ENCODE peak calls at places on chromosome 16, in seven cellular contexts. Z, L, B, P, W, V and I are unnamed samples.

GRCh38 chr16:63461248-63461841 is 1425.1 kb upstream of the CDH8 start:
- DNase-seq in Z (no peak), L (peak), B (no peak), P (no peak), W (peak), V (no peak), I (no peak)

GRCh38 chr16:16861546-16861945 is 482.6 kb downstream of the NPIPA7 start:
- DNase-seq in Z (peak), L (peak), B (peak), P (no peak), W (peak), V (peak), I (no peak)

GRCh38 chr16:3769942-3770341 is 52.6 kb upstream of the TRAP1 start:
- DNase-seq in Z (no peak), L (no peak), B (no peak), P (no peak), W (no peak), V (no peak), I (no peak)

GRCh38 chr16:71431176-71431575 is 10.7 kb downstream of the TLE7 start:
- DNase-seq in Z (no peak), L (no peak), B (no peak), P (no peak), W (no peak), V (no peak), I (no peak)

GRCh38 chr16:3793161-3793576 is 75.8 kb upstream of the TRAP1 start:
- DNase-seq in Z (no peak), L (no peak), B (no peak), P (peak), W (no peak), V (no peak), I (peak)

GRCh38 chr16:75559564-75560372 is 3.7 kb upstream of the TMEM231 start:
- DNase-seq in Z (no peak), L (no peak), B (no peak), P (no peak), W (no peak), V (no peak), I (no peak)

GRCh38 chr16:78291642-78292041 is 192.2 kb downstream of the WWOX start:
- DNase-seq in Z (no peak), L (no peak), B (no peak), P (no peak), W (no peak), V (no peak), I (no peak)

GRCh38 chr16:56357765-56358322 is 67.5 kb downstream of the AMFR start:
- DNase-seq in Z (peak), L (no peak), B (peak), P (no peak), W (no peak), V (no peak), I (no peak)

GRCh38 chr16:88197481-88198456 is 185.0 kb upstream of the ZNF469 start:
- DNase-seq in Z (no peak), L (no peak), B (no peak), P (no peak), W (no peak), V (no peak), I (no peak)

DNA sequence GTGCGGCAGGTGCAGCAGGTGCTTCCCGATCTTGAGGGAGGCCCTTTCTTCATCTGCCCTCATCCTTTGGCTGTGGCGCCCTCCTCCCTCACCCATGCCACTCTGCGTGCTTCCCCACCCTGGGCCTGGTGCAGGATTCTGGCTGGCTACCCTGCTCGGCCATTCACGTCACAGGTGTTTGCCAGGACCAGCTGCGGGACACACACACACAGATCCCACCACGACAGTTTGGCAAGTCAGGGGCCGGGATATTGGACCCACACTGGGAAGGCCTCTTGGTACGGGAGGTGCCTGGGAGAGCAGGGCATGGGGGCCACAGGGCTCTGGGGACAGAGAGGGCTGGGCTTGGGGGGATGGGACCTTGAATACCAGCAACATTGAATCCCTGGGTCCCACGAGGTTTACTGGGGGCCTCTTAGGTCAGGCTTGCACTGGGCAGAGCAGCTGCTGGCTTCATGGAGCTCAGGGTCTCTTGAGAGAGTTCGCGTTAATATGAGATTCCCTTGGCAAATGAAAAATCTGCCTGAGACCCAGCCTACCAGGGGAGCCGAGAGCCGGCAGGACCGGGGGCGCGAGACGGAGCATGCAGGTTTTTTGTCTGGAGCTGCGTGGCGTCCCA is 15.1 kb downstream of the ADCY7 start:
- DNase-seq in Z (no peak), L (no peak), B (no peak), P (no peak), W (no peak), V (no peak), I (no peak)
- H3K27ac ChIP-seq in Z (peak), L (no peak), B (peak), P (no peak), W (no peak), V (peak), I (no peak)

GRCh38 chr16:89696598-89697128 is 4.8 kb downstream of the SPATA2L start:
- DNase-seq in Z (peak), L (no peak), B (peak), P (no peak), W (no peak), V (peak), I (no peak)

GRCh38 chr16:89697161-89697615 is 4.3 kb downstream of the SPATA2L start:
- DNase-seq in Z (peak), L (no peak), B (no peak), P (no peak), W (no peak), V (no peak), I (no peak)

GRCh38 chr16:89700100-89700648 is 1.3 kb downstream of the SPATA2L start:
- DNase-seq in Z (peak), L (peak), B (peak), P (peak), W (peak), V (peak), I (peak)

GRCh38 chr16:89695875-89696597 is 5.5 kb downstream of the SPATA2L start:
- DNase-seq in Z (no peak), L (no peak), B (no peak), P (no peak), W (no peak), V (no peak), I (no peak)

GRCh38 chr16:89697616-89698331 is 3.7 kb downstream of the SPATA2L start:
- DNase-seq in Z (no peak), L (no peak), B (no peak), P (no peak), W (no peak), V (no peak), I (no peak)
- H3K27ac ChIP-seq in Z (no peak), L (no peak), B (no peak), P (no peak), W (no peak), V (no peak), I (no peak)

DNA sequence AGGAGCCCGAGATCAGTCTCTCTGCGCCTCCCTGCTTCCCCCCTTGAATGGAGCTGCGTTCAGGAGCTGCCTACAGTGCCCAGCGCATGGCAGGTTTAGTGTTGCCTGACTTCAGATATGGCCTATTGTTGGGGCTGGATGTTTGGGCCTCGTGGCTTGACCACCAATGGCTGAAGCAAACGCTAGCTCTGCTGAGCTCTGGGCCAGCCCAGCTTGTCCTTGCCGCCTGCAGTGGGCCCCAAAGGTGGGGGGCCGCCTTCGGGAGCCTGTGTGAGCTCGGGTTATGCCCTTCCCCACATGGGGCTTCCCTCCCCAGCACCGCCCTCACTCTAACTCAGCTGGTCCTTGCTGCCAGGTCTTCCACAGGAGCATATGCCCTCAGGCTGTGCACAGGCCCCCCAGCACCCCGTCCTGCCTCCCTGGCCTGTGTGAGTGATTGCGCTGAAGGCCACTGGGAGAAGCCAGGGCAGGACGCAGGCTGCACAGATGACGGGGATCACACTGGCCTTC is 2.0 kb upstream of the METTL26 start:
- DNase-seq in Z (no peak), L (no peak), B (no peak), P (no peak), W (no peak), V (no peak), I (no peak)
- H3K27ac ChIP-seq in Z (no peak), L (peak), B (peak), P (no peak), W (no peak), V (no peak), I (no peak)

GRCh38 chr16:22206847-22207714 is 1.0 kb downstream of the EEF2K start:
- DNase-seq in Z (peak), L (no peak), B (peak), P (no peak), W (no peak), V (peak), I (no peak)
- H3K27ac ChIP-seq in Z (peak), L (peak), B (peak), P (no peak), W (no peak), V (peak), I (peak)

GRCh38 chr16:2160915-2161551 is 5.5 kb downstream of the TRAF7 start:
- DNase-seq in Z (no peak), L (no peak), B (peak), P (no peak), W (no peak), V (no peak), I (no peak)

GRCh38 chr16:2165861-2166260 is 10.3 kb downstream of the TRAF7 start:
- DNase-seq in Z (no peak), L (no peak), B (no peak), P (no peak), W (no peak), V (no peak), I (no peak)

GRCh38 chr16:2161911-2162310 is 6.3 kb downstream of the TRAF7 start:
- DNase-seq in Z (no peak), L (no peak), B (no peak), P (no peak), W (no peak), V (no peak), I (no peak)

GRCh38 chr16:2162676-2163118 is 7.1 kb downstream of the TRAF7 start:
- DNase-seq in Z (no peak), L (no peak), B (no peak), P (no peak), W (no peak), V (no peak), I (no peak)

GRCh38 chr16:2163211-2163881 is 7.8 kb downstream of the TRAF7 start:
- DNase-seq in Z (peak), L (no peak), B (peak), P (peak), W (no peak), V (no peak), I (peak)
- H3K27ac ChIP-seq in Z (peak), L (no peak), B (peak), P (peak), W (no peak), V (no peak), I (peak)

DNA sequence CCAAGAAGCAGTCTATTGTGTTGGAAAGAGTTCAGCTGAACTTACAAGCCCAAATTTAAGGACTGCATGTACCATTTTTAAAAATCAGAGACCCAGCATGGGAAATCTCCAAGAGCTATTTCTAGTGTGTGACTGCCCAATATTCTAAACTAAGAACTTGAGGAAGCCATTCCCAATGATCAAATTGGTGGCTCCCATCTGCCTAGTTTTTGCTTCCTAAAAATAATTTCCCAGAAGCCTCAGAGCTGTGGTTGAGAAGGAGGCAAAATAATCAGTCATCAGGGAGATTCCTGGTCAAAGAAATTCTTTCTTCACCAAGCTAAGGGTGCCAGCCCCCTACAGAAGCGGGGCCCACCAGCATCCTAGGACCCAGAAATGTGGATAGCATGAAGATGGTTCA is 176.1 kb upstream of the CDH5 start:
- DNase-seq in Z (no peak), L (no peak), B (no peak), P (no peak), W (no peak), V (no peak), I (no peak)
- H3K27ac ChIP-seq in Z (no peak), L (no peak), B (peak), P (no peak), W (no peak), V (no peak), I (no peak)

GRCh38 chr16:9270941-9271340 is 179.5 kb downstream of the HAPSTR1 start:
- DNase-seq in Z (no peak), L (no peak), B (no peak), P (no peak), W (no peak), V (no peak), I (no peak)
- H3K27ac ChIP-seq in Z (no peak), L (no peak), B (no peak), P (no peak), W (no peak), V (no peak), I (no peak)

GRCh38 chr16:14652726-14653125 is 20.0 kb downstream of the BFAR start:
- DNase-seq in Z (no peak), L (no peak), B (no peak), P (no peak), W (no peak), V (no peak), I (no peak)

GRCh38 chr16:14658063-14658462 is 25.3 kb downstream of the BFAR start:
- DNase-seq in Z (no peak), L (no peak), B (peak), P (peak), W (no peak), V (no peak), I (no peak)
- H3K27ac ChIP-seq in Z (peak), L (no peak), B (peak), P (peak), W (no peak), V (no peak), I (no peak)

GRCh38 chr16:48605518-48606110 is 4.4 kb downstream of the N4BP1 start:
- DNase-seq in Z (no peak), L (no peak), B (no peak), P (no peak), W (no peak), V (no peak), I (no peak)

GRCh38 chr16:48607056-48607825 is 2.7 kb downstream of the N4BP1 start:
- DNase-seq in Z (no peak), L (no peak), B (peak), P (peak), W (no peak), V (no peak), I (peak)

GRCh38 chr16:48602357-48603014 is 7.5 kb downstream of the N4BP1 start:
- DNase-seq in Z (no peak), L (no peak), B (no peak), P (no peak), W (no peak), V (no peak), I (no peak)

GRCh38 chr16:48608452-48608851 is 1.5 kb downstream of the N4BP1 start:
- DNase-seq in Z (no peak), L (no peak), B (no peak), P (peak), W (no peak), V (peak), I (peak)

DNA sequence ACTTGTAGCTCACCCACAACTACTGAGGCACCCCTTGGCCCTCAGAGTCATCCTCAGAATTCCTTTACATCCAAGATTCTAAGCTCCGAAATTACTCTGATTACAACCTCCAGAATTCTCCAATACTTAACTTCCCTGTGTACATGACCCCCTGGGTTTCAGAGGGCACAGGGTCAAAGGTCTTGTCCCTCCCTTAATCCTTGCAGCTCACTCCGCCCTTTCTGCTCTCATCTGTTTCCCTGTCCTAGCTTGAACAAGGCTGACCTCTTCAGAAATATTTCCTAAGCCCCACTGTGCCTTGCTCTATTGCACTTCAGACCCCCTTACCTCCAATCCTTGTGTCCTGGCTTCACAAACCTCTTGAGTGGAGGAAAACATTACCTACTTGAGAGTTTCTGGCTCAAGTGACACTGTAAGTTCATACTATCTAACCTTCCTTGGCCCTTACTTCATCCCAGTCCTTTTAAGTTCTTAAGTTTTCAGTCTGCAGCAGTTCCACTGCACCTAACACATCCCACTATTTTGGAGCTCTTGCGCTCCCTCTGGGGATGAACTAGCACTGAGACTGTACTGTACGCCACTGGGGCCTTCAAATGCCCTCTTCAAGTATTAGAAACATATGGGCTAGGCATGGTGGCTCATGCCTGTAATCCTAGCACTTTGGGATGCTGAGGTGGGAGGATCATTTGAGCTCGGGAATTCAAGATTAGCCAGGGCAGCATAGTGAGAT is 6.2 kb downstream of the N4BP1 start:
- DNase-seq in Z (no peak), L (no peak), B (peak), P (no peak), W (no peak), V (no peak), I (no peak)
- H3K27ac ChIP-seq in Z (no peak), L (no peak), B (no peak), P (no peak), W (no peak), V (no peak), I (no peak)